ENCODE peak calls at places on chromosomes 16 and 17, in six cellular contexts. D, C, J, G, W and M are unnamed samples.

GRCh38 chr17:9644910-9645751 is at the start of gene USP43:
- DNase-seq in C (peak), W (no peak), J (peak), G (no peak), D (no peak), M (no peak)

GRCh38 chr16:75593825-75594820 is 27.9 kb downstream of the GABARAPL2 start:
- DNase-seq in G (no peak), J (no peak), D (no peak), C (peak), W (peak), M (no peak)

GRCh38 chr16:71847096-71847495 is 1.3 kb downstream of the ATXN1L start:
- DNase-seq in J (no peak), W (no peak), G (no peak), D (no peak), C (no peak), M (no peak)

GRCh38 chr17:42853004-42853403 is 2.0 kb downstream of the AOC3 start:
- DNase-seq in G (no peak), C (no peak), J (no peak), D (peak), W (no peak), M (no peak)

GRCh38 chr16:1408171-1408837 is 6.2 kb downstream of the UNKL start:
- DNase-seq in D (peak), J (peak), G (peak), W (peak), C (peak), M (peak)

GRCh38 chr16:85930321-85930720 is 31.4 kb downstream of the IRF8 start:
- DNase-seq in W (no peak), G (no peak), D (no peak), C (no peak), J (no peak), M (no peak)

GRCh38 chr17:40122466-40122943 is 734 bp downstream of the MSL1 start:
- DNase-seq in J (peak), G (no peak), W (no peak), C (peak), D (peak), M (no peak)

GRCh38 chr16:46757339-46758050 is 9.4 kb upstream of the MYLK3 start:
- DNase-seq in J (no peak), G (no peak), W (no peak), D (no peak), C (no peak), M (no peak)

GRCh38 chr16:75603241-75603640 is 19.8 kb downstream of the ADAT1 start:
- DNase-seq in D (no peak), G (no peak), W (no peak), J (no peak), C (no peak), M (no peak)

GRCh38 chr17:51445934-51446333 is 185.6 kb downstream of the UTP18 start:
- DNase-seq in W (no peak), D (no peak), C (no peak), J (no peak), G (no peak), M (no peak)

GRCh38 chr17:1413281-1413791 is 13.3 kb upstream of the YWHAE start:
- DNase-seq in C (peak), W (no peak), D (peak), G (peak), J (peak), M (no peak)

GRCh38 chr16:679808-680624 is at the start of gene STUB1:
- DNase-seq in D (peak), G (peak), C (peak), J (peak), W (peak), M (peak)

GRCh38 chr17:58755269-58755576 is 431 bp upstream of the PPM1E start:
- DNase-seq in G (no peak), J (no peak), D (no peak), C (no peak), W (no peak), M (no peak)

GRCh38 chr17:18235743-18236256 is 10.4 kb downstream of the LLGL1 start:
- DNase-seq in W (no peak), C (peak), G (no peak), D (no peak), J (no peak), M (no peak)

GRCh38 chr16:2174396-2175131 is 19.0 kb downstream of the TRAF7 start:
- DNase-seq in W (no peak), J (no peak), G (no peak), C (no peak), D (no peak), M (no peak)

GRCh38 chr16:70158261-70158939 is 15.2 kb upstream of the CLEC18C start:
- DNase-seq in W (no peak), D (no peak), J (no peak), G (no peak), C (no peak), M (no peak)

GRCh38 chr16:86775401-86775985 is 197.1 kb downstream of the FOXL1 start:
- DNase-seq in C (peak), D (no peak), W (no peak), G (no peak), J (no peak), M (no peak)

GRCh38 chr17:21297597-21297996 is 13.1 kb downstream of the MAP2K3 start:
- DNase-seq in D (no peak), W (no peak), C (no peak), J (no peak), G (no peak), M (no peak)

GRCh38 chr16:84791088-84791487 is 28.7 kb upstream of the CRISPLD2 start:
- DNase-seq in G (no peak), C (peak), J (no peak), D (no peak), W (no peak), M (no peak)

GRCh38 chr17:35726609-35727460 is 4.6 kb upstream of the RASL10B start:
- DNase-seq in G (no peak), W (no peak), D (peak), C (peak), J (peak), M (no peak)

GRCh38 chr16:17173134-17173729 is 297.5 kb downstream of the XYLT1 start:
- DNase-seq in G (no peak), J (no peak), D (no peak), W (no peak), C (peak), M (no peak)

GRCh38 chr16:525520-526180 is 1.9 kb upstream of the CAPN15 start:
- DNase-seq in G (no peak), C (peak), J (no peak), D (no peak), W (no peak), M (no peak)

GRCh38 chr17:2931426-2931825 is 132.0 kb downstream of the OR1D5 start:
- DNase-seq in J (no peak), C (no peak), W (no peak), G (no peak), D (no peak), M (no peak)

GRCh38 chr17:4175921-4176802 is 33.2 kb downstream of the CYB5D2 start:
- DNase-seq in D (no peak), W (no peak), C (peak), J (no peak), G (no peak), M (no peak)

GRCh38 chr16:85430523-85431381 is 182.4 kb upstream of the GSE1 start:
- DNase-seq in W (no peak), C (no peak), D (no peak), J (no peak), G (no peak), M (no peak)

GRCh38 chr17:52158450-52159042 is at the start of gene CA10:
- DNase-seq in W (peak), D (no peak), J (no peak), G (no peak), C (no peak), M (no peak)

GRCh38 chr16:89431158-89431584 is 59.2 kb downstream of the ANKRD11 start:
- DNase-seq in G (no peak), J (no peak), C (peak), D (no peak), W (no peak), M (no peak)

GRCh38 chr17:246851-247421 is 65.5 kb upstream of the DOC2B start:
- DNase-seq in D (no peak), C (no peak), G (no peak), J (no peak), W (no peak), M (no peak)

DNA sequence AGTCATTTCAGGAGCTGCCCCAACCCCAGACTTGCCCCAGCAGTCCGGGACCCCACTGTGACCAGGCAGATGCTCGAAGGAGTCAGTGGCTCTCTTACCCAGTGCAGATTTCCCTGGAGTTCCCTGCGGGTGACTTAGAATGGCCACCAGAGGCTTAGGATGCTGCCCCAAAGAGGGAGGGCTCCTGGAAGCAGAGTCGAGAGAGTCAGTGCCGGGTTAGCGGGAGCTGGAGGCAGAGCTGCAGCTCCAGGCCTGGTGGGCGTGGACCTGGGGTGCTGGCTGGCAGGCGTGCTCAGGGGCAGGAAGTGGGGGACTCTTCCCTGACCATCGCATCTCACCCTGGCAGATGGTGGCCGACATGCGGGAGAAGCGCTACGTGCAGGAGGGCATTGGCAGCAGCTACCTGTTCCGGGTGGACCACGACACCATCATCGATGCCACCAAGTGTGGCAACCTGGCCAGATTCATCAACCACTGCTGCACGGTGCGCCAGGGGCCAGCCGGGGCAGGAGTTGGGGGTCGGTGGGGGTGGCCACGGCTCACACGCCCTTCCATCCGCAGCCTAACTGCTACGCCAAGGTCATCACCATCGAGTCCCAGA is 1.6 kb upstream of the HSD3B7 start:
- DNase-seq in W (no peak), J (no peak), C (no peak), D (no peak), G (no peak), M (no peak)
- TF ChIP-seq CTCF in W (no peak), J (no peak), C (no peak), D (no peak), G (no peak), M (no peak)

GRCh38 chr17:34383225-34383615 is 20.2 kb upstream of the CCL1 start:
- DNase-seq in D (no peak), J (no peak), W (no peak), G (no peak), C (no peak), M (no peak)

GRCh38 chr17:34377078-34377823 is 14.2 kb upstream of the CCL1 start:
- DNase-seq in G (no peak), W (no peak), C (no peak), D (no peak), J (no peak), M (no peak)

GRCh38 chr17:34378664-34379101 is 15.7 kb upstream of the CCL1 start:
- DNase-seq in C (no peak), W (no peak), J (no peak), G (no peak), D (no peak), M (no peak)

GRCh38 chr17:34382586-34383224 is 19.7 kb upstream of the CCL1 start:
- DNase-seq in D (no peak), G (no peak), W (no peak), J (no peak), C (no peak), M (no peak)

DNA sequence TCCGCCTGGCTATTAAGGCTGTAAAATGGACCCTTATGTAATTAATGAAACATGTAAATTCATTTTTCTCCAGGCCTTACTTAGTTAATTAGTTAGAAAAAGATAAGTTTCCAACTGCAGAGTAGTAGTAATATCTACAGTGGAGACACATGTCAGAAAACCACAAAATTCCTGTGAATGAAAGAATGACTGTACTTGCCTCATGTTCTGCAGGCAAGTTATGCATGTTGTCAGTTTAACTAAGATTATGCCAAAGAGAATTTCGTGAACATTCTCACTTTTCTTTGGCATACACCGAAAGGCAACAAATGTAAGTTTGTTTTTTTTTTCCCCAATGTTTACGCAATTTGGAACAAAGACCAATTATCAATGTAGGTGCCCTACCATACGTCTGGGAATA is 16.8 kb upstream of the CCL1 start:
- DNase-seq in G (no peak), C (no peak), W (no peak), D (no peak), J (no peak), M (no peak)
- H3K27ac ChIP-seq in G (no peak), C (no peak), W (no peak), D (no peak), J (no peak), M (no peak)

GRCh38 chr16:53510704-53511070 is 7.7 kb upstream of the AKTIP start:
- DNase-seq in D (no peak), W (no peak), J (no peak), G (no peak), C (no peak), M (no peak)
- TF ChIP-seq CTCF in D (no peak), W (no peak), J (no peak), G (no peak), C (no peak), M (peak)

GRCh38 chr16:9775994-9776393 is 406.2 kb downstream of the GRIN2A start:
- DNase-seq in G (no peak), J (no peak), W (no peak), C (no peak), D (no peak), M (no peak)

GRCh38 chr16:9772526-9772925 is 409.7 kb downstream of the GRIN2A start:
- DNase-seq in J (no peak), D (no peak), C (no peak), G (no peak), W (no peak), M (no peak)
- H3K27ac ChIP-seq in J (no peak), D (no peak), C (no peak), G (no peak), W (no peak), M (no peak)

DNA sequence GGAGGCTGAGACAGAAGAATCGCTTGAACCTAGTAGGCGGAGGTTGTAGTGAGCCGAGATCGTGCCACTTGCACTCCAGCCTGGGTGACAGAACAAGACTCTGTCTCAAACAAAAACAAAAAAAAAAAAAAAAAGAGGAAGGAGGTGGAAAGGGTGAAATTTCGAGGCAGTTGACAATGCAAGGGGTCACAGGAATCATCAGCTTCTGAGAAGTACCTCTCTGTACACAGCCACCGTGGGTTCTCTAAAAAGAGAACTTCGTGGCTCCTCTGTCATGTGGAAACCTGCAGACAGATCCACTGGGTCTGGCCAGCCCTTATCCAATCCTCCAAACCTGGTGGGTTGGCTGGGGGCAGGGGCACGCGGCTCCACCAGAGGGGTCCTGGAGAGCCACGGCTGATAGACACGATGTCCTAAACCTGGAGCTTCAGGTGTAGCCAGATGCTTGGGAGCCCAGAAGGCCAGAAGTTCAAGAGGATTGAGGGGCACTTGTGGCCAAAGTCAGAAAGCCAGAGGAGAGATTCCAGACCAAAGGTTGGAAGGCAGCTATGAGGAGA is 554 bp upstream of the CD300LF start:
- DNase-seq in D (no peak), G (no peak), J (no peak), W (no peak), C (no peak), M (no peak)
- TF ChIP-seq CTCF in D (no peak), G (no peak), J (no peak), W (no peak), C (no peak), M (no peak)

GRCh38 chr17:15507001-15507400 is 39.6 kb upstream of the CDRT4 start:
- DNase-seq in G (no peak), D (no peak), C (no peak), J (no peak), W (no peak), M (no peak)
- H3K27ac ChIP-seq in G (no peak), D (no peak), C (no peak), J (no peak), W (no peak), M (no peak)